ENCODE peak calls at places on chromosomes 3 and 15, in five cellular contexts. F, U, G, P and L are unnamed samples.

GRCh38 chr3:65946438-65946837 is 92.3 kb downstream of the MAGI1 start:
- DNase-seq in P (peak; percentile 28), F (no peak), G (no peak), U (no peak), L (no peak)

GRCh38 chr3:71990545-71990944 is 205.6 kb upstream of the PROK2 start:
- DNase-seq in P (no peak), F (no peak), G (no peak), U (no peak), L (no peak)

GRCh38 chr15:29151111-29151857 is 118.3 kb downstream of the NSMCE3 start:
- DNase-seq in G (no peak), U (no peak), P (no peak), F (no peak), L (no peak)

GRCh38 chr15:48928877-48929538 is 34.7 kb downstream of the SHC4 start:
- DNase-seq in F (no peak), G (no peak), P (no peak), U (no peak), L (peak; percentile 91)

GRCh38 chr3:185658504-185658912 is 72.4 kb downstream of the SENP2 start:
- DNase-seq in P (no peak), F (no peak), U (no peak), G (no peak), L (no peak)

GRCh38 chr15:69468241-69469121 is 15.9 kb downstream of the RPLP1 start:
- DNase-seq in U (no peak), G (peak; percentile 70), F (no peak), P (no peak), L (peak; percentile 95)

GRCh38 chr3:158728851-158729250 is 3.4 kb downstream of the RARRES1 start:
- DNase-seq in G (no peak), P (no peak), U (no peak), F (no peak), L (no peak)

GRCh38 chr15:85886345-85886935 is 91.7 kb upstream of the KLHL25 start:
- DNase-seq in G (no peak), U (no peak), F (no peak), P (no peak), L (no peak)

GRCh38 chr3:195251336-195252065 is 19.5 kb downstream of the XXYLT1 start:
- DNase-seq in P (no peak), G (no peak), F (no peak), U (peak; percentile 35), L (peak; percentile 70)

GRCh38 chr15:42364529-42364928 is 5.2 kb downstream of the CAPN3 start:
- DNase-seq in F (no peak), G (no peak), P (no peak), U (no peak), L (no peak)

GRCh38 chr15:88747626-88748025 is 55.6 kb upstream of the ACAN start:
- DNase-seq in G (no peak), U (no peak), F (no peak), P (no peak), L (no peak)

GRCh38 chr15:101501703-101502373 is 12.3 kb upstream of the PCSK6 start:
- DNase-seq in U (peak; percentile 49), G (no peak), F (peak; percentile 45), P (no peak), L (peak; percentile 79)

GRCh38 chr15:74783808-74784175 is 1.9 kb downstream of the CSK start:
- DNase-seq in F (no peak), U (no peak), G (no peak), P (no peak), L (no peak)

GRCh38 chr15:66761723-66762595 is 59.9 kb downstream of the SMAD6 start:
- DNase-seq in F (no peak), U (no peak), G (no peak), P (no peak), L (no peak)

GRCh38 chr3:156614642-156615511 is 59.5 kb upstream of the TIPARP start:
- DNase-seq in F (no peak), U (no peak), G (no peak), P (no peak), L (no peak)

GRCh38 chr3:158532099-158532734 is 38.8 kb upstream of the MLF1 start:
- DNase-seq in U (no peak), P (no peak), G (no peak), F (no peak), L (peak; percentile 6)

GRCh38 chr3:116179091-116179490 is 266.2 kb downstream of the LSAMP start:
- DNase-seq in P (no peak), F (no peak), G (no peak), U (no peak), L (no peak)

GRCh38 chr15:68763063-68763462 is 57.6 kb downstream of the ANP32A start:
- DNase-seq in P (no peak), F (no peak), U (no peak), G (no peak), L (no peak)

GRCh38 chr3:107024481-107025153 is 352.6 kb upstream of the CCDC54 start:
- DNase-seq in G (no peak), F (no peak), P (no peak), U (no peak), L (no peak)

GRCh38 chr3:178823556-178824229 is 247.9 kb downstream of the ZMAT3 start:
- DNase-seq in U (no peak), P (peak; percentile 26), F (no peak), G (no peak), L (no peak)

GRCh38 chr15:100201376-100202280 is 140.1 kb downstream of the ADAMTS17 start:
- DNase-seq in G (no peak), F (no peak), P (no peak), U (no peak), L (peak; percentile 71)

GRCh38 chr15:67107014-67107812 is 41.8 kb downstream of the SMAD3 start:
- DNase-seq in U (no peak), G (peak; percentile 68), P (no peak), F (no peak), L (no peak)

DNA sequence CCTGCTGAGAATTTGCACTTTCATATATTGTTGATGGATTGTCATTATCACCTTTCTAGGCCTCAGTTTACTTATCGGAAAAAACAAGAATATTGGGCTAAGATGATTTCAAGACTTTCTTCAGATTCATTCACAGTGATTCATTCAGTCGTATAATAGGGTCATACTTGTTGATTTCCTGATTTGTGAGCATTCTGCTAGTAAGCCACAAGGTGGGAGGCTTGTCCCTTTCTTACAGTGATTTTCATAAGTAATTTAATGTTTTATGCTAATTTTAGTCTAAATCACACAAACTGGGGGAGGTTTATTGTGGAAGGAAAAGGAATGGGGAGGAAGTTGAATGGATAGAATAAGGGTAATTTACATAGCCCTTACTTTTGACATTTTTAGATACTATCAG is 126.8 kb upstream of the GOLGA6L4 start:
- DNase-seq in P (no peak), G (no peak), U (no peak), F (no peak), L (no peak)
- TF ChIP-seq CTCF in P (no peak), G (no peak), U (no peak), F (no peak), L (no peak)

GRCh38 chr3:131381445-131382291 is at the start of gene NUDT16:
- DNase-seq in U (peak; percentile 98), P (peak; percentile 100), F (peak; percentile 99), G (peak; percentile 100), L (peak; percentile 98)
- TF ChIP-seq CTCF in U (peak; percentile 39), P (no peak), F (peak; percentile 29), G (no peak), L (no peak)

GRCh38 chr3:22922317-22922716 is 280.8 kb upstream of the UBE2E2 start:
- DNase-seq in P (no peak), U (no peak), F (no peak), G (no peak), L (no peak)
- TF ChIP-seq CTCF in P (peak; percentile 43), U (peak; percentile 52), F (peak; percentile 47), G (peak; percentile 16), L (no peak)

GRCh38 chr15:44029003-44029402 is 166.1 kb downstream of the FRMD5 start:
- DNase-seq in P (no peak), F (no peak), U (no peak), G (no peak), L (no peak)

GRCh38 chr15:44033894-44034293 is 161.2 kb downstream of the FRMD5 start:
- DNase-seq in F (no peak), G (no peak), U (no peak), P (no peak), L (no peak)

GRCh38 chr15:44034334-44034733 is 160.7 kb downstream of the FRMD5 start:
- DNase-seq in P (no peak), G (no peak), U (no peak), F (no peak), L (no peak)

GRCh38 chr15:44028349-44028748 is 166.7 kb downstream of the FRMD5 start:
- DNase-seq in G (no peak), P (no peak), U (no peak), F (no peak), L (peak; percentile 27)

GRCh38 chr15:44029940-44030568 is 165.0 kb downstream of the FRMD5 start:
- DNase-seq in U (no peak), F (no peak), P (no peak), G (no peak), L (no peak)
- TF ChIP-seq CTCF in U (no peak), F (no peak), P (no peak), G (no peak), L (no peak)

GRCh38 chr3:36956155-36956554 is 11.3 kb upstream of the TRANK1 start:
- DNase-seq in P (no peak), F (no peak), U (no peak), G (no peak), L (no peak)

GRCh38 chr3:36954452-36955134 is 9.7 kb upstream of the TRANK1 start:
- DNase-seq in P (no peak), G (no peak), U (no peak), F (no peak), L (no peak)

GRCh38 chr3:36959821-36960220 is 15.0 kb upstream of the TRANK1 start:
- DNase-seq in P (no peak), G (no peak), U (no peak), F (no peak), L (no peak)

GRCh38 chr3:36957862-36958686 is 13.2 kb upstream of the TRANK1 start:
- DNase-seq in U (no peak), G (no peak), P (no peak), F (no peak), L (no peak)

GRCh38 chr3:36957072-36957471 is 12.2 kb upstream of the TRANK1 start:
- DNase-seq in F (no peak), G (no peak), P (no peak), U (no peak), L (no peak)
- TF ChIP-seq CTCF in F (peak; percentile 10), G (no peak), P (no peak), U (no peak), L (no peak)